ENCODE peak calls at places on chromosome 17, in eight cellular contexts. One of them, this sample, is unnamed.

GRCh38 chr17:63434951-63435571 is 11.0 kb downstream of the CYB561 start:
- DNase-seq in mucosa of gallbladder: peak; percentile 86
- DNase-seq in head of caudate nucleus: peak; percentile 74
- DNase-seq in HTR-8/SVneo: peak; percentile 85
- DNase-seq in stimulated activated CD4-positive, alpha-beta T cell treated with anti-CD3 and anti-CD28 coated beads, Interleukin-4, amount 100 ng/mL, for 24 hours: peak; percentile 18
- DNase-seq in adipocyte: peak; percentile 30
- DNase-seq in Calu3: no peak
- DNase-seq in activated T-cell treated with anti-CD3 and anti-CD28 coated beads for 1 hour: no peak
- DNase-seq in this sample: peak; percentile 59

GRCh38 chr17:73551756-73552155 is 92.5 kb downstream of the SDK2 start:
- DNase-seq in stimulated activated CD4-positive, alpha-beta T cell treated with anti-CD3 and anti-CD28 coated beads, Interleukin-4, amount 100 ng/mL, for 24 hours: no peak
- DNase-seq in activated T-cell treated with anti-CD3 and anti-CD28 coated beads for 1 hour: no peak
- DNase-seq in mucosa of gallbladder: no peak
- DNase-seq in HTR-8/SVneo: no peak
- DNase-seq in adipocyte: no peak
- DNase-seq in head of caudate nucleus: no peak
- DNase-seq in Calu3: no peak
- DNase-seq in this sample: peak; percentile 9

GRCh38 chr17:41052594-41052993 is 2.4 kb downstream of the KRTAP2-2 start:
- DNase-seq in adipocyte: no peak
- DNase-seq in HTR-8/SVneo: no peak
- DNase-seq in Calu3: no peak
- DNase-seq in mucosa of gallbladder: no peak
- DNase-seq in activated T-cell treated with anti-CD3 and anti-CD28 coated beads for 1 hour: no peak
- DNase-seq in head of caudate nucleus: no peak
- DNase-seq in stimulated activated CD4-positive, alpha-beta T cell treated with anti-CD3 and anti-CD28 coated beads, Interleukin-4, amount 100 ng/mL, for 24 hours: no peak
- DNase-seq in this sample: no peak

GRCh38 chr17:10775058-10775457 is 28.8 kb downstream of the TMEM238L start:
- DNase-seq in HTR-8/SVneo: no peak
- DNase-seq in adipocyte: no peak
- DNase-seq in Calu3: no peak
- DNase-seq in stimulated activated CD4-positive, alpha-beta T cell treated with anti-CD3 and anti-CD28 coated beads, Interleukin-4, amount 100 ng/mL, for 24 hours: no peak
- DNase-seq in activated T-cell treated with anti-CD3 and anti-CD28 coated beads for 1 hour: no peak
- DNase-seq in head of caudate nucleus: no peak
- DNase-seq in mucosa of gallbladder: no peak
- DNase-seq in this sample: no peak

GRCh38 chr17:72516772-72517399 is 396.1 kb downstream of the SOX9 start:
- DNase-seq in HTR-8/SVneo: no peak
- DNase-seq in mucosa of gallbladder: peak; percentile 61
- DNase-seq in stimulated activated CD4-positive, alpha-beta T cell treated with anti-CD3 and anti-CD28 coated beads, Interleukin-4, amount 100 ng/mL, for 24 hours: no peak
- DNase-seq in adipocyte: no peak
- DNase-seq in activated T-cell treated with anti-CD3 and anti-CD28 coated beads for 1 hour: no peak
- DNase-seq in head of caudate nucleus: peak; percentile 44
- DNase-seq in Calu3: no peak
- DNase-seq in this sample: no peak

GRCh38 chr17:41800601-41801373 is 11.0 kb downstream of the P3H4 start:
- DNase-seq in adipocyte: peak; percentile 68
- DNase-seq in Calu3: peak; percentile 92
- DNase-seq in head of caudate nucleus: no peak
- DNase-seq in HTR-8/SVneo: peak; percentile 68
- DNase-seq in mucosa of gallbladder: peak; percentile 65
- DNase-seq in activated T-cell treated with anti-CD3 and anti-CD28 coated beads for 1 hour: no peak
- DNase-seq in stimulated activated CD4-positive, alpha-beta T cell treated with anti-CD3 and anti-CD28 coated beads, Interleukin-4, amount 100 ng/mL, for 24 hours: no peak
- DNase-seq in this sample: peak; percentile 39

GRCh38 chr17:72171703-72172670 is 51.2 kb downstream of the SOX9 start:
- DNase-seq in head of caudate nucleus: peak; percentile 75
- DNase-seq in Calu3: no peak
- DNase-seq in stimulated activated CD4-positive, alpha-beta T cell treated with anti-CD3 and anti-CD28 coated beads, Interleukin-4, amount 100 ng/mL, for 24 hours: no peak
- DNase-seq in adipocyte: no peak
- DNase-seq in HTR-8/SVneo: no peak
- DNase-seq in activated T-cell treated with anti-CD3 and anti-CD28 coated beads for 1 hour: no peak
- DNase-seq in mucosa of gallbladder: no peak
- DNase-seq in this sample: no peak

GRCh38 chr17:78805301-78805700 is 23.2 kb upstream of the CYTH1 start:
- DNase-seq in adipocyte: no peak
- DNase-seq in Calu3: no peak
- DNase-seq in mucosa of gallbladder: no peak
- DNase-seq in activated T-cell treated with anti-CD3 and anti-CD28 coated beads for 1 hour: no peak
- DNase-seq in stimulated activated CD4-positive, alpha-beta T cell treated with anti-CD3 and anti-CD28 coated beads, Interleukin-4, amount 100 ng/mL, for 24 hours: peak; percentile 79
- DNase-seq in HTR-8/SVneo: no peak
- DNase-seq in head of caudate nucleus: no peak
- DNase-seq in this sample: no peak

GRCh38 chr17:8151120-8151640 is 1.0 kb downstream of the PER1 start:
- DNase-seq in mucosa of gallbladder: peak; percentile 92
- DNase-seq in Calu3: no peak
- DNase-seq in activated T-cell treated with anti-CD3 and anti-CD28 coated beads for 1 hour: peak; percentile 80
- DNase-seq in HTR-8/SVneo: peak; percentile 76
- DNase-seq in adipocyte: peak; percentile 93
- DNase-seq in stimulated activated CD4-positive, alpha-beta T cell treated with anti-CD3 and anti-CD28 coated beads, Interleukin-4, amount 100 ng/mL, for 24 hours: peak; percentile 88
- DNase-seq in head of caudate nucleus: peak; percentile 89
- DNase-seq in this sample: peak; percentile 95

GRCh38 chr17:27631897-27632725 is 1.1 kb downstream of the LGALS9 start:
- DNase-seq in head of caudate nucleus: no peak
- DNase-seq in mucosa of gallbladder: no peak
- DNase-seq in HTR-8/SVneo: no peak
- DNase-seq in Calu3: no peak
- DNase-seq in adipocyte: no peak
- DNase-seq in activated T-cell treated with anti-CD3 and anti-CD28 coated beads for 1 hour: no peak
- DNase-seq in stimulated activated CD4-positive, alpha-beta T cell treated with anti-CD3 and anti-CD28 coated beads, Interleukin-4, amount 100 ng/mL, for 24 hours: no peak
- DNase-seq in this sample: no peak

GRCh38 chr17:57910462-57910861 is 44.8 kb downstream of the CUEDC1 start:
- DNase-seq in activated T-cell treated with anti-CD3 and anti-CD28 coated beads for 1 hour: no peak
- DNase-seq in Calu3: no peak
- DNase-seq in head of caudate nucleus: no peak
- DNase-seq in HTR-8/SVneo: no peak
- DNase-seq in stimulated activated CD4-positive, alpha-beta T cell treated with anti-CD3 and anti-CD28 coated beads, Interleukin-4, amount 100 ng/mL, for 24 hours: no peak
- DNase-seq in adipocyte: no peak
- DNase-seq in mucosa of gallbladder: no peak
- DNase-seq in this sample: no peak

GRCh38 chr17:82217530-82218204 is 5.0 kb upstream of the CCDC57 start:
- DNase-seq in HTR-8/SVneo: peak; percentile 81
- DNase-seq in Calu3: peak; percentile 83
- DNase-seq in mucosa of gallbladder: no peak
- DNase-seq in activated T-cell treated with anti-CD3 and anti-CD28 coated beads for 1 hour: no peak
- DNase-seq in adipocyte: peak; percentile 92
- DNase-seq in stimulated activated CD4-positive, alpha-beta T cell treated with anti-CD3 and anti-CD28 coated beads, Interleukin-4, amount 100 ng/mL, for 24 hours: no peak
- DNase-seq in head of caudate nucleus: no peak
- DNase-seq in this sample: peak; percentile 95

GRCh38 chr17:49214665-49215360 is 4.3 kb downstream of the ABI3 start:
- DNase-seq in stimulated activated CD4-positive, alpha-beta T cell treated with anti-CD3 and anti-CD28 coated beads, Interleukin-4, amount 100 ng/mL, for 24 hours: no peak
- DNase-seq in mucosa of gallbladder: peak; percentile 71
- DNase-seq in Calu3: peak; percentile 49
- DNase-seq in HTR-8/SVneo: no peak
- DNase-seq in activated T-cell treated with anti-CD3 and anti-CD28 coated beads for 1 hour: no peak
- DNase-seq in adipocyte: no peak
- DNase-seq in head of caudate nucleus: no peak
- DNase-seq in this sample: no peak

GRCh38 chr17:72590382-72590781 is 469.6 kb downstream of the SOX9 start:
- DNase-seq in mucosa of gallbladder: no peak
- DNase-seq in adipocyte: peak; percentile 82
- DNase-seq in HTR-8/SVneo: no peak
- DNase-seq in stimulated activated CD4-positive, alpha-beta T cell treated with anti-CD3 and anti-CD28 coated beads, Interleukin-4, amount 100 ng/mL, for 24 hours: no peak
- DNase-seq in head of caudate nucleus: no peak
- DNase-seq in activated T-cell treated with anti-CD3 and anti-CD28 coated beads for 1 hour: no peak
- DNase-seq in Calu3: no peak
- DNase-seq in this sample: peak; percentile 80

GRCh38 chr17:78345172-78345571 is 14.7 kb downstream of the SOCS3 start:
- DNase-seq in Calu3: no peak
- DNase-seq in head of caudate nucleus: no peak
- DNase-seq in mucosa of gallbladder: no peak
- DNase-seq in activated T-cell treated with anti-CD3 and anti-CD28 coated beads for 1 hour: no peak
- DNase-seq in stimulated activated CD4-positive, alpha-beta T cell treated with anti-CD3 and anti-CD28 coated beads, Interleukin-4, amount 100 ng/mL, for 24 hours: no peak
- DNase-seq in HTR-8/SVneo: no peak
- DNase-seq in adipocyte: no peak
- DNase-seq in this sample: no peak

GRCh38 chr17:12917401-12917800 is 100.4 kb downstream of the ELAC2 start:
- DNase-seq in Calu3: no peak
- DNase-seq in head of caudate nucleus: no peak
- DNase-seq in stimulated activated CD4-positive, alpha-beta T cell treated with anti-CD3 and anti-CD28 coated beads, Interleukin-4, amount 100 ng/mL, for 24 hours: no peak
- DNase-seq in activated T-cell treated with anti-CD3 and anti-CD28 coated beads for 1 hour: no peak
- DNase-seq in adipocyte: no peak
- DNase-seq in HTR-8/SVneo: no peak
- DNase-seq in mucosa of gallbladder: no peak
- DNase-seq in this sample: no peak

GRCh38 chr17:7888184-7888920 is at the start of gene CHD3:
- DNase-seq in Calu3: peak; percentile 61
- DNase-seq in activated T-cell treated with anti-CD3 and anti-CD28 coated beads for 1 hour: peak; percentile 36
- DNase-seq in stimulated activated CD4-positive, alpha-beta T cell treated with anti-CD3 and anti-CD28 coated beads, Interleukin-4, amount 100 ng/mL, for 24 hours: peak; percentile 61
- DNase-seq in mucosa of gallbladder: peak; percentile 46
- DNase-seq in head of caudate nucleus: no peak
- DNase-seq in HTR-8/SVneo: no peak
- DNase-seq in adipocyte: peak; percentile 53
- DNase-seq in this sample: no peak

GRCh38 chr17:68325961-68326360 is 34.7 kb downstream of the ARSG start:
- DNase-seq in HTR-8/SVneo: no peak
- DNase-seq in stimulated activated CD4-positive, alpha-beta T cell treated with anti-CD3 and anti-CD28 coated beads, Interleukin-4, amount 100 ng/mL, for 24 hours: no peak
- DNase-seq in adipocyte: no peak
- DNase-seq in head of caudate nucleus: no peak
- DNase-seq in Calu3: no peak
- DNase-seq in activated T-cell treated with anti-CD3 and anti-CD28 coated beads for 1 hour: no peak
- DNase-seq in mucosa of gallbladder: no peak
- DNase-seq in this sample: no peak

GRCh38 chr17:74543406-74543805 is 2.5 kb downstream of the CD300C start:
- DNase-seq in HTR-8/SVneo: no peak
- DNase-seq in stimulated activated CD4-positive, alpha-beta T cell treated with anti-CD3 and anti-CD28 coated beads, Interleukin-4, amount 100 ng/mL, for 24 hours: no peak
- DNase-seq in activated T-cell treated with anti-CD3 and anti-CD28 coated beads for 1 hour: no peak
- DNase-seq in head of caudate nucleus: no peak
- DNase-seq in mucosa of gallbladder: no peak
- DNase-seq in Calu3: no peak
- DNase-seq in adipocyte: no peak
- DNase-seq in this sample: no peak

GRCh38 chr17:76343106-76343505 is 10.6 kb downstream of the PRPSAP1 start:
- DNase-seq in adipocyte: no peak
- DNase-seq in HTR-8/SVneo: no peak
- DNase-seq in activated T-cell treated with anti-CD3 and anti-CD28 coated beads for 1 hour: no peak
- DNase-seq in Calu3: no peak
- DNase-seq in head of caudate nucleus: no peak
- DNase-seq in mucosa of gallbladder: no peak
- DNase-seq in stimulated activated CD4-positive, alpha-beta T cell treated with anti-CD3 and anti-CD28 coated beads, Interleukin-4, amount 100 ng/mL, for 24 hours: no peak
- DNase-seq in this sample: no peak

GRCh38 chr17:76549539-76549938 is 9.7 kb downstream of the PRCD start:
- DNase-seq in head of caudate nucleus: no peak
- DNase-seq in activated T-cell treated with anti-CD3 and anti-CD28 coated beads for 1 hour: no peak
- DNase-seq in HTR-8/SVneo: no peak
- DNase-seq in Calu3: no peak
- DNase-seq in stimulated activated CD4-positive, alpha-beta T cell treated with anti-CD3 and anti-CD28 coated beads, Interleukin-4, amount 100 ng/mL, for 24 hours: no peak
- DNase-seq in adipocyte: no peak
- DNase-seq in mucosa of gallbladder: no peak
- DNase-seq in this sample: no peak

GRCh38 chr17:74241434-74241833 is 28.1 kb downstream of the TTYH2 start:
- DNase-seq in mucosa of gallbladder: no peak
- DNase-seq in HTR-8/SVneo: no peak
- DNase-seq in adipocyte: no peak
- DNase-seq in activated T-cell treated with anti-CD3 and anti-CD28 coated beads for 1 hour: no peak
- DNase-seq in head of caudate nucleus: peak; percentile 70
- DNase-seq in stimulated activated CD4-positive, alpha-beta T cell treated with anti-CD3 and anti-CD28 coated beads, Interleukin-4, amount 100 ng/mL, for 24 hours: no peak
- DNase-seq in Calu3: no peak
- DNase-seq in this sample: peak; percentile 15

GRCh38 chr17:50638851-50639767 is 4.4 kb downstream of the ABCC3 start:
- DNase-seq in activated T-cell treated with anti-CD3 and anti-CD28 coated beads for 1 hour: no peak
- DNase-seq in mucosa of gallbladder: peak; percentile 96
- DNase-seq in adipocyte: peak; percentile 96
- DNase-seq in HTR-8/SVneo: peak; percentile 98
- DNase-seq in head of caudate nucleus: peak; percentile 63
- DNase-seq in stimulated activated CD4-positive, alpha-beta T cell treated with anti-CD3 and anti-CD28 coated beads, Interleukin-4, amount 100 ng/mL, for 24 hours: no peak
- DNase-seq in Calu3: peak; percentile 98
- DNase-seq in this sample: peak; percentile 97

GRCh38 chr17:1743094-1743452 is 402 bp downstream of the SERPINF2 start:
- DNase-seq in Calu3: no peak
- DNase-seq in HTR-8/SVneo: no peak
- DNase-seq in adipocyte: no peak
- DNase-seq in mucosa of gallbladder: no peak
- DNase-seq in activated T-cell treated with anti-CD3 and anti-CD28 coated beads for 1 hour: no peak
- DNase-seq in head of caudate nucleus: no peak
- DNase-seq in stimulated activated CD4-positive, alpha-beta T cell treated with anti-CD3 and anti-CD28 coated beads, Interleukin-4, amount 100 ng/mL, for 24 hours: no peak
- DNase-seq in this sample: no peak

GRCh38 chr17:35460354-35460851 is 11.8 kb upstream of the SLFN13 start:
- DNase-seq in stimulated activated CD4-positive, alpha-beta T cell treated with anti-CD3 and anti-CD28 coated beads, Interleukin-4, amount 100 ng/mL, for 24 hours: peak; percentile 31
- DNase-seq in HTR-8/SVneo: peak; percentile 17
- DNase-seq in mucosa of gallbladder: peak; percentile 71
- DNase-seq in head of caudate nucleus: no peak
- DNase-seq in adipocyte: no peak
- DNase-seq in Calu3: peak; percentile 80
- DNase-seq in activated T-cell treated with anti-CD3 and anti-CD28 coated beads for 1 hour: no peak
- DNase-seq in this sample: no peak

GRCh38 chr17:3683054-3683511 is 12.9 kb downstream of the P2RX5 start:
- DNase-seq in mucosa of gallbladder: no peak
- DNase-seq in Calu3: peak; percentile 26
- DNase-seq in head of caudate nucleus: no peak
- DNase-seq in activated T-cell treated with anti-CD3 and anti-CD28 coated beads for 1 hour: peak; percentile 47
- DNase-seq in HTR-8/SVneo: peak; percentile 81
- DNase-seq in adipocyte: peak; percentile 66
- DNase-seq in stimulated activated CD4-positive, alpha-beta T cell treated with anti-CD3 and anti-CD28 coated beads, Interleukin-4, amount 100 ng/mL, for 24 hours: peak; percentile 65
- DNase-seq in this sample: no peak

GRCh38 chr17:70544307-70544706 is 375.0 kb downstream of the KCNJ2 start:
- DNase-seq in HTR-8/SVneo: no peak
- DNase-seq in Calu3: no peak
- DNase-seq in activated T-cell treated with anti-CD3 and anti-CD28 coated beads for 1 hour: no peak
- DNase-seq in mucosa of gallbladder: no peak
- DNase-seq in stimulated activated CD4-positive, alpha-beta T cell treated with anti-CD3 and anti-CD28 coated beads, Interleukin-4, amount 100 ng/mL, for 24 hours: no peak
- DNase-seq in head of caudate nucleus: no peak
- DNase-seq in adipocyte: no peak
- DNase-seq in this sample: no peak

GRCh38 chr17:46950615-46950996 is 27.6 kb downstream of the GOSR2 start:
- DNase-seq in adipocyte: no peak
- DNase-seq in Calu3: no peak
- DNase-seq in mucosa of gallbladder: no peak
- DNase-seq in head of caudate nucleus: no peak
- DNase-seq in activated T-cell treated with anti-CD3 and anti-CD28 coated beads for 1 hour: no peak
- DNase-seq in stimulated activated CD4-positive, alpha-beta T cell treated with anti-CD3 and anti-CD28 coated beads, Interleukin-4, amount 100 ng/mL, for 24 hours: no peak
- DNase-seq in HTR-8/SVneo: no peak
- DNase-seq in this sample: no peak

This sample was measured in fibroblast of gingiva.